ENCODE peak calls at places on chromosomes 3 and 15, in four cellular contexts. One of them, this sample, is unnamed.
A peak's percentile ranks its signal among the peaks of the same experiment; 100 is the strongest.

GRCh38 chr3:192188218-192188835 is 539.0 kb downstream of the FGF12 start:
- DNase-seq in T-helper 9 cell: peak; percentile 1
- DNase-seq in EH: no peak
- DNase-seq in occipital lobe: no peak
- DNase-seq in this sample: peak; percentile 58

GRCh38 chr3:169602482-169602881 is 61.0 kb downstream of the MECOM start:
- DNase-seq in occipital lobe: no peak
- DNase-seq in T-helper 9 cell: no peak
- DNase-seq in EH: no peak
- DNase-seq in this sample: no peak

GRCh38 chr15:66886241-66886675 is 179.1 kb upstream of the SMAD3 start:
- DNase-seq in occipital lobe: no peak
- DNase-seq in T-helper 9 cell: no peak
- DNase-seq in EH: no peak
- DNase-seq in this sample: no peak

GRCh38 chr15:94196536-94196935 is 34.8 kb upstream of the MCTP2 start:
- DNase-seq in T-helper 9 cell: no peak
- DNase-seq in EH: peak; percentile 42
- DNase-seq in occipital lobe: no peak
- DNase-seq in this sample: no peak

GRCh38 chr3:50251220-50251619 is 15.2 kb downstream of the GNAI2 start:
- DNase-seq in EH: peak; percentile 91
- DNase-seq in T-helper 9 cell: no peak
- DNase-seq in occipital lobe: no peak
- DNase-seq in this sample: no peak

GRCh38 chr15:82648257-82649103 is 1.3 kb upstream of the CPEB1 start:
- DNase-seq in T-helper 9 cell: no peak
- DNase-seq in EH: no peak
- DNase-seq in occipital lobe: peak; percentile 21
- DNase-seq in this sample: no peak

GRCh38 chr15:32746116-32746857 is 28.5 kb downstream of the GREM1 start:
- DNase-seq in T-helper 9 cell: no peak
- DNase-seq in occipital lobe: no peak
- DNase-seq in EH: peak; percentile 70
- DNase-seq in this sample: no peak

GRCh38 chr3:149592758-149593240 is 65.0 kb downstream of the WWTR1 start:
- DNase-seq in EH: no peak
- DNase-seq in occipital lobe: no peak
- DNase-seq in T-helper 9 cell: no peak
- DNase-seq in this sample: no peak

GRCh38 chr3:192847918-192848317 is 69.7 kb downstream of the MB21D2 start:
- DNase-seq in occipital lobe: no peak
- DNase-seq in T-helper 9 cell: no peak
- DNase-seq in EH: peak; percentile 83
- DNase-seq in this sample: no peak

GRCh38 chr3:59563072-59563605 is 513.3 kb upstream of the CFAP20DC start:
- DNase-seq in T-helper 9 cell: no peak
- DNase-seq in EH: peak; percentile 59
- DNase-seq in occipital lobe: no peak
- DNase-seq in this sample: no peak

GRCh38 chr15:38424101-38424552 is 29.8 kb upstream of the FAM98B start:
- DNase-seq in occipital lobe: no peak
- DNase-seq in T-helper 9 cell: no peak
- DNase-seq in EH: no peak
- DNase-seq in this sample: no peak

This sample was measured in NB4.